ENCODE peak calls at places on chromosomes 2 and 18, in seven cellular contexts. Y is body of pancreas, Z is HCT116, X is bronchial epithelial cell, Q is adrenal gland, S is Peyer's patch, C is fibroblast of lung. A is an unnamed sample.

GRCh38 chr2:135056790-135057189 is 4.7 kb downstream of the RAB3GAP1 start:
- DNase-seq in Y (no peak), Z (peak), X (no peak), Q (no peak), S (no peak), C (no peak), A (no peak)

GRCh38 chr2:44547713-44548112 is 186.0 kb downstream of the CAMKMT start:
- DNase-seq in Y (no peak), Z (no peak), X (no peak), Q (peak), S (no peak), C (no peak), A (no peak)

GRCh38 chr2:2902551-2903216 is 474.9 kb downstream of the EIPR1 start:
- DNase-seq in Y (no peak), Z (no peak), X (no peak), Q (no peak), S (no peak), C (no peak), A (no peak)

GRCh38 chr2:160687629-160688028 is 194.0 kb upstream of the RBMS1 start:
- DNase-seq in Y (no peak), Z (no peak), X (no peak), Q (no peak), S (no peak), C (no peak), A (no peak)

GRCh38 chr2:136068828-136069227 is 49.1 kb downstream of the CXCR4 start:
- DNase-seq in Y (no peak), Z (no peak), X (no peak), Q (no peak), S (no peak), C (no peak), A (no peak)

GRCh38 chr2:218645126-218645525 is 14.3 kb downstream of the ZNF142 start:
- DNase-seq in Y (no peak), Z (no peak), X (peak), Q (no peak), S (no peak), C (peak), A (no peak)

GRCh38 chr2:11768940-11769339 is 22.5 kb downstream of the LPIN1 start:
- DNase-seq in Y (no peak), Z (no peak), X (no peak), Q (no peak), S (no peak), C (no peak), A (no peak)

GRCh38 chr18:54052732-54053131 is 171.7 kb downstream of the MBD2 start:
- DNase-seq in Y (no peak), Z (no peak), X (no peak), Q (no peak), S (no peak), C (no peak), A (no peak)

GRCh38 chr2:217932661-217933325 is 70.0 kb downstream of the TNS1 start:
- DNase-seq in Y (no peak), Z (no peak), X (no peak), Q (no peak), S (no peak), C (peak), A (no peak)

GRCh38 chr18:9095297-9096012 is 7.0 kb upstream of the NDUFV2 start:
- DNase-seq in Y (no peak), Z (no peak), X (no peak), Q (no peak), S (no peak), C (peak), A (no peak)

GRCh38 chr18:76405761-76406356 is 89.2 kb downstream of the ZNF516 start:
- DNase-seq in Y (peak), Z (peak), X (no peak), Q (peak), S (no peak), C (peak), A (peak)

GRCh38 chr18:49933530-49933929 is 120.2 kb upstream of the ACAA2 start:
- DNase-seq in Y (no peak), Z (no peak), X (peak), Q (no peak), S (no peak), C (peak), A (no peak)

GRCh38 chr18:9810994-9811393 is 74.8 kb upstream of the TXNDC2 start:
- DNase-seq in Y (no peak), Z (no peak), X (no peak), Q (peak), S (no peak), C (no peak), A (no peak)

GRCh38 chr2:201129044-201129505 is 13.1 kb downstream of the CFLAR start:
- DNase-seq in Y (peak), Z (no peak), X (peak), Q (no peak), S (no peak), C (peak), A (peak)

GRCh38 chr2:219289537-219290361 is 10.6 kb downstream of the DNAJB2 start:
- DNase-seq in Y (peak), Z (no peak), X (peak), Q (peak), S (no peak), C (peak), A (peak)

GRCh38 chr2:162343824-162344616 is at the start of gene GCA:
- DNase-seq in Y (peak), Z (peak), X (peak), Q (peak), S (peak), C (peak), A (peak)

GRCh38 chr2:21102356-21102755 is 21.4 kb upstream of the TDRD15 start:
- DNase-seq in Y (no peak), Z (no peak), X (no peak), Q (no peak), S (no peak), C (no peak), A (no peak)

GRCh38 chr2:145851730-145852129 is 1331.8 kb upstream of the ZEB2 start:
- DNase-seq in Y (no peak), Z (no peak), X (no peak), Q (no peak), S (no peak), C (peak), A (no peak)

GRCh38 chr2:48332286-48332685 is 197.7 kb upstream of the STON1 start:
- DNase-seq in Y (no peak), Z (no peak), X (peak), Q (no peak), S (no peak), C (no peak), A (no peak)

GRCh38 chr2:241309684-241310117 is 5.8 kb downstream of the HDLBP start:
- DNase-seq in Y (no peak), Z (no peak), X (peak), Q (no peak), S (no peak), C (peak), A (no peak)

GRCh38 chr2:11753886-11754704 is 7.7 kb downstream of the LPIN1 start:
- DNase-seq in Y (peak), Z (no peak), X (peak), Q (peak), S (no peak), C (peak), A (peak)

GRCh38 chr2:29165362-29166236 is 50.4 kb downstream of the CLIP4 start:
- DNase-seq in Y (no peak), Z (no peak), X (peak), Q (no peak), S (no peak), C (peak), A (no peak)

GRCh38 chr2:209933499-209934458 is 68.7 kb upstream of the RPE start:
- DNase-seq in Y (peak), Z (no peak), X (peak), Q (peak), S (no peak), C (peak), A (peak)

GRCh38 chr2:217399288-217399687 is 539.4 kb upstream of the TNP1 start:
- DNase-seq in Y (no peak), Z (no peak), X (peak), Q (no peak), S (no peak), C (peak), A (no peak)

GRCh38 chr2:227472265-227473018 is 486 bp downstream of the AGFG1 start:
- DNase-seq in Y (peak), Z (no peak), X (no peak), Q (peak), S (peak), C (no peak), A (peak)

DNA sequence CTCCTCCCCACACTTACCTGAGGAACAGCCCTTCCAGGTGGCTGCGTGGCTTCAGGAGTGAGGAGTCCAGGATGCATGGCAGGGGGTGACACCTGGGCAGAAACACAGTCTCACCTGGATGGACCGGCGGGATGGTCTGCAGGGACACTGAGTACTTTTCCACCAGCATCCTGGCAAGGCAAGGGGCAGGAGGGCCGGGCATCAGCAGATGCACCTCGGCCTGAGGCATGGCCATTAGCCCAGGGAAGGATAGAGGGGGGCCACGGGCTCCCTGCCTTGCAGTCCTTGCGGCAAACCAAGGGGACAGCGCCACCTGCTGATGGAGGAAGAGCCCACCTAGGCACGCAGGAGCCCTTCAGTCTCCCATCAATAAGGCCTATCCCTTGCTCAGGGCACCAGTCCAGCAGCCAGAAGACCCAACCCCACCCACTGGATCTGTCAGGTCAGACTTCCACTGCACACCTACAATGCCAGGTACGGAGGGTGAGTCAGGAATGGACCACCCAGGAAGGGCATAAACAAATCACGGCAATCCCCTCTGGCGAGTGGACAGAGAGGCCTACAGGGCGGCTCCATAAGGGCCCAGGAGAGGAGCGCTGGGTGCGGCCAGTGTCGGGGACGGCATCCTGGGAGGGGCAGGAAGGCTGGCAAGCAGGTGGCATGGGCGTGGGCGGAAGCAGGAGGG is 26.0 kb downstream of the FAM178B start:
- DNase-seq in Y (peak), Z (peak), X (peak), Q (peak), S (peak), C (peak), A (peak)
- TF ChIP-seq CTCF in Y (peak), Z (peak), X (peak), Q (peak), S (peak), C (peak), A (peak)

DNA sequence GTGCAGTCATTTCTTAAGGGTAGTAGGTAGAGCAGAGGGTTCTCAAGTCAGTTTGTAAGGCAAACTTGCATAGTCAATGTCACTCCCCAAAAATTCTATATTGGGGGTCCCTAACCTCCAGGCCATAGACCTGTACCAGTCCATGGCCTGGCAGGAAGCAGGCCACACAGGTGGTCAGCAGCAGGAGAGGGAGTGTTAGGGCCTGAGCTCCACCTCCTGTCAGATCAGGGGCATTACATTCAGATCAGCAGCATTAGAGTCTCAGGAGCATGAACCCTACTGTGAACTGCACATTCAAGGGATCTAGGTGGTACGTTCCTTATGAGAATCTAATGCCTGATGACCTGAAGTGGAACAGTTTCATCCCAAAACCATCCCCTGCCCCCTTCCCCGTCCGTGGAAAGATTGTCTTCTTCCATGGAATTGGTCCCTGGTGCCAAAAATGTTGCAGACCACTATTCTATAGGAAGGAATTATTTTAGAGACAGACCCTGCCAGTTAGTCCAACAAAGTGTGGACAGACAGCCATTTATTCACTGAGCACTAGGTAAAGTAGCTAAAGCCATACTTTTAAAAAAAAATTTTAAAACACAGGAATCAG is 6.7 kb downstream of the COA5 start:
- DNase-seq in Y (peak), Z (peak), X (no peak), Q (no peak), S (no peak), C (peak), A (peak)
- TF ChIP-seq CTCF in Y (peak), Z (peak), X (peak), Q (peak), S (peak), C (peak), A (peak)

GRCh38 chr2:27020337-27020948 is 12.3 kb upstream of the TMEM214 start:
- DNase-seq in Y (peak), Z (no peak), X (no peak), Q (peak), S (no peak), C (no peak), A (no peak)
- TF ChIP-seq CTCF in Y (no peak), Z (no peak), X (no peak), Q (no peak), S (no peak), C (no peak), A (no peak)

GRCh38 chr2:202375006-202375610 is 1.0 kb upstream of the BMPR2 start:
- DNase-seq in Y (peak), Z (no peak), X (peak), Q (peak), S (peak), C (peak), A (peak)
- TF ChIP-seq CTCF in Y (no peak), Z (no peak), X (no peak), Q (no peak), S (no peak), C (no peak), A (no peak)

GRCh38 chr2:15808980-15809379 is 131.4 kb upstream of the MYCN start:
- DNase-seq in Y (no peak), Z (no peak), X (no peak), Q (no peak), S (no peak), C (no peak), A (no peak)

GRCh38 chr2:15809504-15809903 is 130.8 kb upstream of the MYCN start:
- DNase-seq in Y (no peak), Z (no peak), X (no peak), Q (no peak), S (no peak), C (no peak), A (no peak)

GRCh38 chr2:15806801-15807417 is 133.4 kb upstream of the MYCN start:
- DNase-seq in Y (no peak), Z (no peak), X (no peak), Q (no peak), S (no peak), C (no peak), A (no peak)

GRCh38 chr2:15807418-15808220 is 132.7 kb upstream of the MYCN start:
- DNase-seq in Y (no peak), Z (no peak), X (no peak), Q (no peak), S (no peak), C (no peak), A (no peak)

GRCh38 chr2:15808221-15808574 is 132.2 kb upstream of the MYCN start:
- DNase-seq in Y (no peak), Z (no peak), X (no peak), Q (no peak), S (no peak), C (no peak), A (no peak)
- TF ChIP-seq CTCF in Y (no peak), Z (no peak), X (no peak), Q (no peak), S (no peak), C (no peak), A (no peak)

A was measured in Calu3.